ENCODE peak calls at places on chromosomes 1 and 21, in nine cellular contexts. W is heart left ventricle, G is endodermal cell, D is colonic mucosa, Z is left lung, I is fibroblast of lung, F is psoas muscle, S is osteoblast, M is brain microvascular endothelial cell. N is an unnamed sample.

GRCh38 chr1:151547119-151547899 is 7.2 kb downstream of the TUFT1 start:
- DNase-seq in I (peak; percentile 97), Z (no peak), M (peak; percentile 81), F (peak; percentile 59), W (peak; percentile 45), D (peak; percentile 84), G (peak; percentile 93), S (peak; percentile 91), N (peak; percentile 72)

GRCh38 chr21:42187976-42188653 is 30.8 kb upstream of the ABCG1 start:
- DNase-seq in W (peak; percentile 54), D (no peak), Z (no peak), S (no peak), G (no peak), F (no peak), I (peak; percentile 23), M (no peak), N (peak; percentile 67)

GRCh38 chr21:34530264-34530663 is 18.3 kb upstream of the KCNE1 start:
- DNase-seq in D (no peak), I (peak; percentile 93), Z (no peak), M (peak; percentile 88), G (no peak), S (peak; percentile 55), W (no peak), F (no peak), N (no peak)

GRCh38 chr1:152510503-152510902 is at the start of gene LCE5A:
- DNase-seq in G (no peak), Z (no peak), S (no peak), W (no peak), I (no peak), M (no peak), F (no peak), D (no peak), N (no peak)

GRCh38 chr1:14855824-14856223 is 257.3 kb downstream of the KAZN start:
- DNase-seq in G (no peak), S (no peak), W (no peak), I (no peak), M (no peak), Z (no peak), F (no peak), D (no peak), N (no peak)

GRCh38 chr21:27683292-27683691 is 716.4 kb upstream of the ADAMTS5 start:
- DNase-seq in I (no peak), M (no peak), S (no peak), G (no peak), F (no peak), D (no peak), W (no peak), Z (no peak), N (no peak)

GRCh38 chr1:240705584-240705983 is 93.6 kb upstream of the GREM2 start:
- DNase-seq in G (no peak), W (no peak), S (peak; percentile 45), F (no peak), I (peak; percentile 83), Z (no peak), M (peak; percentile 12), D (no peak), N (no peak)

GRCh38 chr1:243842978-243843490 is 7.0 kb downstream of the AKT3 start:
- DNase-seq in W (no peak), F (no peak), Z (no peak), I (peak; percentile 85), G (no peak), M (peak; percentile 66), D (no peak), S (peak; percentile 84), N (no peak)

GRCh38 chr1:205483372-205483771 is 21.1 kb upstream of the CDK18 start:
- DNase-seq in F (no peak), M (no peak), Z (no peak), I (no peak), W (no peak), S (peak; percentile 68), D (no peak), G (no peak), N (no peak)

GRCh38 chr1:205480349-205481278 is 23.9 kb upstream of the CDK18 start:
- DNase-seq in W (no peak), Z (no peak), F (no peak), M (no peak), S (no peak), I (no peak), D (no peak), G (peak; percentile 75), N (no peak)

GRCh38 chr1:205481279-205481617 is 23.2 kb upstream of the CDK18 start:
- DNase-seq in D (no peak), Z (no peak), W (no peak), M (no peak), F (no peak), I (no peak), S (no peak), G (peak; percentile 66), N (no peak)

GRCh38 chr1:205484985-205485967 is 19.2 kb upstream of the CDK18 start:
- DNase-seq in S (peak; percentile 96), I (peak; percentile 46), M (peak; percentile 44), W (peak; percentile 42), G (peak; percentile 92), D (peak; percentile 72), F (peak; percentile 39), Z (no peak), N (peak; percentile 76)

GRCh38 chr1:205481629-205482071 is 22.8 kb upstream of the CDK18 start:
- DNase-seq in Z (no peak), F (no peak), S (no peak), G (no peak), D (no peak), I (no peak), M (no peak), W (no peak), N (no peak)
- H3K27me3 ChIP-seq in Z (peaks cover 70% of the 10 kb centered on the region), F (peaks cover 38% of the 10 kb centered on the region), S (peaks cover 47% of the 10 kb centered on the region), G (no peaks in the 10 kb centered on the region), D (no peaks in the 10 kb centered on the region), I (peaks cover 22% of the 10 kb centered on the region), M (peaks cover 42% of the 10 kb centered on the region), W (peaks cover 28% of the 10 kb centered on the region), N (no peaks in the 10 kb centered on the region)

GRCh38 chr1:42923367-42924248 is 35.1 kb downstream of the SLC2A1 start:
- DNase-seq in F (no peak), S (peak; percentile 76), D (peak; percentile 23), M (no peak), G (no peak), Z (no peak), I (no peak), W (no peak), N (no peak)

GRCh38 chr1:42925132-42925769 is 33.4 kb downstream of the SLC2A1 start:
- DNase-seq in W (no peak), F (no peak), I (no peak), S (peak; percentile 85), D (no peak), M (no peak), Z (no peak), G (peak; percentile 55), N (no peak)

GRCh38 chr1:42922687-42923366 is 35.8 kb downstream of the SLC2A1 start:
- DNase-seq in M (peak; percentile 67), F (no peak), D (peak; percentile 69), G (peak; percentile 92), I (peak; percentile 71), S (peak; percentile 92), Z (no peak), W (no peak), N (peak; percentile 57)

GRCh38 chr1:42926235-42926869 is 32.3 kb downstream of the SLC2A1 start:
- DNase-seq in W (no peak), F (no peak), M (no peak), G (peak; percentile 43), S (no peak), Z (no peak), D (no peak), I (no peak), N (no peak)

GRCh38 chr1:42924249-42925131 is 34.2 kb downstream of the SLC2A1 start:
- DNase-seq in M (peak; percentile 81), G (peak; percentile 98), S (peak; percentile 99), D (peak; percentile 97), I (peak; percentile 81), Z (peak; percentile 96), F (peak; percentile 94), W (peak; percentile 97), N (peak; percentile 92)
- TF ChIP-seq CTCF in M (peak; percentile 26), G (peak; percentile 54), S (no peak), D (no peak), I (no peak), Z (no peak), F (no peak), W (no peak), N (peak; percentile 27)

GRCh38 chr1:39087109-39087834 is 61.1 kb downstream of the NDUFS5 start:
- DNase-seq in G (no peak), W (peak; percentile 61), F (peak; percentile 62), D (no peak), I (peak; percentile 77), Z (no peak), M (peak; percentile 28), S (peak; percentile 95), N (no peak)

GRCh38 chr1:39082811-39083576 is 56.8 kb downstream of the NDUFS5 start:
- DNase-seq in I (no peak), S (peak; percentile 35), Z (no peak), D (no peak), M (no peak), F (no peak), W (no peak), G (no peak), N (no peak)

GRCh38 chr1:39086386-39087108 is 60.4 kb downstream of the NDUFS5 start:
- DNase-seq in F (no peak), M (peak; percentile 5), S (peak; percentile 74), Z (no peak), W (no peak), G (no peak), D (no peak), I (peak; percentile 64), N (no peak)

GRCh38 chr1:39084191-39084590 is 58.0 kb downstream of the NDUFS5 start:
- DNase-seq in W (no peak), Z (no peak), M (no peak), G (no peak), S (no peak), I (no peak), F (no peak), D (no peak), N (no peak)

GRCh38 chr1:39085174-39085573 is 59.0 kb downstream of the NDUFS5 start:
- DNase-seq in W (no peak), F (no peak), Z (no peak), M (no peak), I (no peak), S (no peak), G (no peak), D (no peak), N (no peak)
- H3K27me3 ChIP-seq in W (peaks cover 29% of the 10 kb centered on the region), F (peaks cover 35% of the 10 kb centered on the region), Z (peaks cover 42% of the 10 kb centered on the region), M (peaks cover 11% of the 10 kb centered on the region), I (no peaks in the 10 kb centered on the region), S (peaks cover 14% of the 10 kb centered on the region), G (peaks cover 68% of the 10 kb centered on the region), D (peaks cover 20% of the 10 kb centered on the region), N (peaks cover 8% of the 10 kb centered on the region)

DNA sequence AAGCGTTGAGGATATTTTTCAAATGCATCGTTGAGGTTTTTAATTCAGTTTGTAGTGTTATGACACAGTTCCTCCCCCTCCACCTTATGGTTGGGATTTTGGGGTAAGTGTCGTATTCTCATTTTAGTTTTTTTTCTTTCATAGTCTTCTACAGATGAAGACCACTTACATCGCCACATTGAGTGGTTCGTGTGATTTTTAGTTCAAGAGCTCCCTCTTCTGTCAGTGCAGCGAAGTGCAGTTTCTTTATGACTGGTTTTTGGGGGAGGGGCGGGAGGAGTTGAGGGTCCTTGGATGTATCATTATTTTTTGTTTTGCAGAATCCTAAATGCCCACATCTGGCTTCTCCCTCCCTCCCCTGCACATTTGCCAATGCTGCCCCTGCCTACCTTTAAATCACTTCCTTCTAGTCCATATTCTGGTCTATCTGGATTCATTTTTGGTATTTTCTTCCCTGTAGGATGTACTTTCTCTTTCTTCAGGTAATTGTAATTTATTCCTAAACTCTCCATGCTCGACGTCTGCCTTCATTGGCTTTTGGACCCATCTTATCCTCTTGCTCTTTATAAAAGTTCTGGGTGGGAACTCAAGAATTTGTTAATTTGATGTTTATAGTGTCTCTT is 433.1 kb downstream of the CAMTA1 start:
- DNase-seq in F (no peak), W (no peak), M (peak; percentile 48), S (peak; percentile 35), Z (no peak), G (peak; percentile 88), D (peak; percentile 30), I (peak; percentile 27), N (no peak)
- TF ChIP-seq CTCF in F (peak; percentile 81), W (peak; percentile 56), M (peak; percentile 81), S (peak; percentile 78), Z (peak; percentile 51), G (peak; percentile 90), D (peak; percentile 62), I (peak; percentile 86), N (peak; percentile 82)